ENCODE peak calls at places on chromosomes 7 and 10, in ten cellular contexts. N is left lobe of liver, Y is SJSA1, F is LoVo, B is cerebellar cortex, M is GM23338, H is fibroblast of the aortic adventitia, G is EH, W is coronary artery, Z is mesendoderm. V is an unnamed sample.

GRCh38 chr7:80135306-80136104 is 874 bp downstream of the GNAI1 start:
- DNase-seq in W (no peak), Y (peak), F (peak), M (peak), H (peak), Z (peak), B (peak), G (peak), N (no peak), V (peak)

GRCh38 chr7:45574521-45575500 is 643 bp downstream of the ADCY1 start:
- DNase-seq in Z (peak), F (peak), N (no peak), G (peak), W (peak), Y (no peak), M (peak), B (no peak), H (peak), V (peak)

GRCh38 chr10:79244068-79244442 is 103.2 kb upstream of the PPIF start:
- DNase-seq in H (no peak), Z (no peak), G (no peak), F (no peak), B (no peak), Y (no peak), N (no peak), W (no peak), M (no peak), V (no peak)

GRCh38 chr7:128879939-128880746 is 17.5 kb downstream of the ATP6V1F start:
- DNase-seq in M (peak), N (peak), H (peak), Z (peak), B (peak), Y (peak), F (peak), W (no peak), G (peak), V (peak)

GRCh38 chr7:44796034-44796503 is 412 bp upstream of the PPIA start:
- DNase-seq in B (peak), G (peak), H (peak), M (peak), Y (no peak), Z (peak), W (no peak), F (peak), N (no peak), V (peak)

GRCh38 chr7:127976056-127976455 is 55.2 kb downstream of the LRRC4 start:
- DNase-seq in Y (no peak), W (no peak), G (no peak), N (no peak), H (no peak), M (no peak), F (peak), B (peak), Z (no peak), V (no peak)

GRCh38 chr7:128351296-128352123 is 7.8 kb upstream of the RBM28 start:
- DNase-seq in H (no peak), W (no peak), M (peak), G (no peak), Y (no peak), B (no peak), N (no peak), Z (peak), F (no peak), V (no peak)

GRCh38 chr7:5234852-5235831 is 45.1 kb downstream of the WIPI2 start:
- DNase-seq in B (no peak), Y (no peak), Z (no peak), W (no peak), G (peak), H (no peak), N (no peak), F (peak), M (no peak), V (no peak)

GRCh38 chr7:77940647-77941046 is 142.1 kb downstream of the PHTF2 start:
- DNase-seq in Z (peak), W (no peak), B (peak), G (peak), M (peak), N (no peak), F (peak), Y (no peak), H (peak), V (peak)

GRCh38 chr7:14309432-14309831 is 320.0 kb upstream of the ETV1 start:
- DNase-seq in F (no peak), Z (no peak), M (no peak), N (no peak), B (no peak), W (no peak), G (no peak), Y (no peak), H (no peak), V (no peak)